ENCODE peak calls at places on chromosome 1, in nine cellular contexts. C is NCI-H2081; W is fibroblast of the conjunctiva; T is iPS-NIHi11; G is activated gamma-delta T cell treated with Interleukin-2 at 50 U/mL for 16 hours; Q is effector memory CD4-positive, alpha-beta T cell; L is T-helper 22 cell; H is stimulated activated CD4-positive, alpha-beta T cell treated with anti-CD3 and anti-CD28 coated beads, TNF-alpha, amount 100 ng/mL, for 4 hours; Z is PC-9. B is an unnamed sample.

GRCh38 chr1:177274687-177275211 is 104.0 kb downstream of the BRINP2 start:
- DNase-seq in C (no peak), W (peak), T (no peak), G (no peak), Q (no peak), L (no peak), H (no peak), Z (no peak), B (no peak)

GRCh38 chr1:210800301-210800700 is 333.6 kb downstream of the KCNH1 start:
- DNase-seq in C (peak), W (no peak), T (no peak), G (no peak), Q (no peak), L (no peak), H (no peak), Z (no peak), B (no peak)

GRCh38 chr1:109794319-109795132 is 30.8 kb upstream of the EPS8L3 start:
- DNase-seq in C (peak), W (no peak), T (no peak), G (no peak), Q (no peak), L (no peak), H (no peak), Z (no peak), B (no peak)

GRCh38 chr1:25030674-25031589 is 100.9 kb upstream of the RUNX3 start:
- DNase-seq in C (no peak), W (no peak), T (no peak), G (peak), Q (peak), L (peak), H (peak), Z (peak), B (peak)

GRCh38 chr1:20728371-20729154 is 3.9 kb downstream of the SH2D5 start:
- DNase-seq in C (no peak), W (no peak), T (no peak), G (no peak), Q (no peak), L (no peak), H (no peak), Z (peak), B (no peak)

GRCh38 chr1:194538453-194538852 is 1352.0 kb upstream of the B3GALT2 start:
- DNase-seq in C (no peak), W (no peak), T (no peak), G (no peak), Q (no peak), L (no peak), H (no peak), Z (no peak), B (no peak)

GRCh38 chr1:207282049-207282448 is 39.4 kb upstream of the CD55 start:
- DNase-seq in C (no peak), W (no peak), T (no peak), G (no peak), Q (no peak), L (no peak), H (no peak), Z (no peak), B (no peak)

GRCh38 chr1:65995326-65995725 is 202.6 kb downstream of the PDE4B start:
- DNase-seq in C (no peak), W (no peak), T (no peak), G (no peak), Q (no peak), L (no peak), H (no peak), Z (no peak), B (no peak)

GRCh38 chr1:75765697-75766355 is 20.2 kb upstream of the RABGGTB start:
- DNase-seq in C (no peak), W (peak), T (no peak), G (no peak), Q (no peak), L (no peak), H (no peak), Z (no peak), B (no peak)